ENCODE peak calls at places on chromosomes 6 and 20, in seven cellular contexts. B is astrocyte of the spinal cord, G is fibroblast of the conjunctiva, U is cardiac muscle cell, A is skeletal muscle cell, R is GM06990, L is AG08396. Q is an unnamed sample.

GRCh38 chr6:31525932-31526591 is 2.7 kb upstream of the MCCD1 start:
- DNase-seq in U (no peak), B (peak; percentile 18), G (no peak), R (no peak), L (no peak), A (no peak), Q (no peak)

GRCh38 chr20:5918856-5919633 is 31.3 kb downstream of the TRMT6 start:
- DNase-seq in G (peak; percentile 1), L (peak; percentile 35), B (peak; percentile 59), A (no peak), U (no peak), R (no peak), Q (no peak)

GRCh38 chr6:146650799-146651481 is 52.2 kb downstream of the ADGB start:
- DNase-seq in G (no peak), U (no peak), A (no peak), B (no peak), L (no peak), R (peak; percentile 6), Q (no peak)

GRCh38 chr6:169529931-169530761 is 171.7 kb downstream of the WDR27 start:
- DNase-seq in G (peak; percentile 65), B (peak; percentile 75), U (no peak), A (no peak), L (peak; percentile 69), R (no peak), Q (peak; percentile 42)

GRCh38 chr20:38766071-38766470 is 17.8 kb downstream of the ACTR5 start:
- DNase-seq in R (no peak), U (no peak), L (no peak), G (no peak), A (no peak), B (no peak), Q (no peak)

GRCh38 chr20:385448-385847 is 4.9 kb downstream of the TRIB3 start:
- DNase-seq in L (no peak), U (no peak), A (no peak), R (no peak), B (no peak), G (no peak), Q (no peak)

GRCh38 chr6:42091718-42092023 is 41.3 kb downstream of the TAF8 start:
- DNase-seq in A (no peak), G (no peak), R (no peak), U (no peak), B (no peak), L (no peak), Q (no peak)

GRCh38 chr6:14383393-14384174 is 266.0 kb downstream of the CD83 start:
- DNase-seq in A (no peak), G (no peak), R (no peak), B (no peak), U (no peak), L (no peak), Q (no peak)

GRCh38 chr6:143896096-143896880 is 32.0 kb downstream of the ZC2HC1B start:
- DNase-seq in B (no peak), G (no peak), L (no peak), A (no peak), U (no peak), R (no peak), Q (no peak)

GRCh38 chr6:118812972-118813371 is 81.0 kb upstream of the ASF1A start:
- DNase-seq in U (no peak), B (peak; percentile 37), G (no peak), L (no peak), R (no peak), A (no peak), Q (no peak)

GRCh38 chr20:50020283-50020682 is 37.5 kb downstream of the SNAI1 start:
- DNase-seq in G (no peak), A (no peak), B (no peak), U (no peak), R (no peak), L (peak; percentile 53), Q (no peak)

GRCh38 chr6:144989319-144990099 is 704.4 kb downstream of the UTRN start:
- DNase-seq in R (no peak), A (no peak), G (no peak), B (no peak), U (no peak), L (no peak), Q (no peak)

GRCh38 chr6:121434037-121434770 is 1.2 kb upstream of the GJA1 start:
- DNase-seq in L (no peak), B (no peak), U (no peak), A (no peak), G (no peak), R (no peak), Q (no peak)

GRCh38 chr20:36571564-36572504 is 1.6 kb upstream of the TGIF2 start:
- DNase-seq in U (peak; percentile 78), A (no peak), B (no peak), L (no peak), G (no peak), R (no peak), Q (no peak)

GRCh38 chr20:18689557-18689956 is 101.7 kb downstream of the DTD1 start:
- DNase-seq in U (no peak), R (no peak), A (no peak), B (no peak), L (no peak), G (no peak), Q (no peak)

GRCh38 chr20:63223121-63223825 is 7.3 kb upstream of the YTHDF1 start:
- DNase-seq in G (no peak), U (peak; percentile 62), A (no peak), B (peak; percentile 35), L (peak; percentile 56), R (no peak), Q (no peak)